ENCODE peak calls at places on chromosomes 11 and 22, in eight cellular contexts. One of them, this sample, is unnamed.
A peak's percentile ranks its signal among the peaks of the same experiment; 100 is the strongest.

GRCh38 chr11:103281301-103281700 is 172.1 kb downstream of the DYNC2H1 start:
- DNase-seq in heart left ventricle: no peak
- DNase-seq in hepatocyte: no peak
- DNase-seq in PC-3: peak; percentile 54
- DNase-seq in activated CD4-positive, alpha-beta T cell treated with anti-CD3 and anti-CD28 coated beads for 24 hours: no peak
- DNase-seq in astrocyte: no peak
- DNase-seq in Right ventricle myocardium inferior: no peak
- DNase-seq in stimulated activated effector memory CD8-positive, alpha-beta T cell treated with anti-CD3 and anti-CD28 coated beads, Interleukin-12 subunit alpha, Interleukin-12 subunit beta, amount 100 ng/mL, for 72 hours: no peak
- DNase-seq in this sample: no peak

GRCh38 chr11:77269484-77270123 is 31.9 kb downstream of the GDPD4 start:
- DNase-seq in heart left ventricle: no peak
- DNase-seq in hepatocyte: no peak
- DNase-seq in PC-3: peak; percentile 62
- DNase-seq in activated CD4-positive, alpha-beta T cell treated with anti-CD3 and anti-CD28 coated beads for 24 hours: no peak
- DNase-seq in astrocyte: peak; percentile 16
- DNase-seq in Right ventricle myocardium inferior: no peak
- DNase-seq in stimulated activated effector memory CD8-positive, alpha-beta T cell treated with anti-CD3 and anti-CD28 coated beads, Interleukin-12 subunit alpha, Interleukin-12 subunit beta, amount 100 ng/mL, for 72 hours: no peak
- DNase-seq in this sample: no peak

GRCh38 chr11:33692013-33692504 is 8.6 kb downstream of the C11orf91 start:
- DNase-seq in heart left ventricle: no peak
- DNase-seq in hepatocyte: peak; percentile 89
- DNase-seq in PC-3: peak; percentile 96
- DNase-seq in activated CD4-positive, alpha-beta T cell treated with anti-CD3 and anti-CD28 coated beads for 24 hours: no peak
- DNase-seq in astrocyte: peak; percentile 97
- DNase-seq in Right ventricle myocardium inferior: peak; percentile 76
- DNase-seq in stimulated activated effector memory CD8-positive, alpha-beta T cell treated with anti-CD3 and anti-CD28 coated beads, Interleukin-12 subunit alpha, Interleukin-12 subunit beta, amount 100 ng/mL, for 72 hours: no peak
- DNase-seq in this sample: peak; percentile 94

GRCh38 chr11:67418476-67419281 is 3.2 kb downstream of the CARNS1 start:
- DNase-seq in heart left ventricle: no peak
- DNase-seq in hepatocyte: no peak
- DNase-seq in PC-3: no peak
- DNase-seq in activated CD4-positive, alpha-beta T cell treated with anti-CD3 and anti-CD28 coated beads for 24 hours: no peak
- DNase-seq in astrocyte: no peak
- DNase-seq in Right ventricle myocardium inferior: no peak
- DNase-seq in stimulated activated effector memory CD8-positive, alpha-beta T cell treated with anti-CD3 and anti-CD28 coated beads, Interleukin-12 subunit alpha, Interleukin-12 subunit beta, amount 100 ng/mL, for 72 hours: no peak
- DNase-seq in this sample: no peak

GRCh38 chr22:48496987-48497650 is 1330.6 kb downstream of the BRD1 start:
- DNase-seq in heart left ventricle: peak; percentile 54
- DNase-seq in hepatocyte: peak; percentile 52
- DNase-seq in PC-3: no peak
- DNase-seq in activated CD4-positive, alpha-beta T cell treated with anti-CD3 and anti-CD28 coated beads for 24 hours: no peak
- DNase-seq in astrocyte: no peak
- DNase-seq in Right ventricle myocardium inferior: peak; percentile 42
- DNase-seq in stimulated activated effector memory CD8-positive, alpha-beta T cell treated with anti-CD3 and anti-CD28 coated beads, Interleukin-12 subunit alpha, Interleukin-12 subunit beta, amount 100 ng/mL, for 72 hours: no peak
- DNase-seq in this sample: no peak

GRCh38 chr11:111977141-111978027 is 40.2 kb downstream of the DIXDC1 start:
- DNase-seq in heart left ventricle: peak; percentile 86
- DNase-seq in hepatocyte: peak; percentile 73
- DNase-seq in PC-3: peak; percentile 56
- DNase-seq in activated CD4-positive, alpha-beta T cell treated with anti-CD3 and anti-CD28 coated beads for 24 hours: no peak
- DNase-seq in astrocyte: peak; percentile 22
- DNase-seq in Right ventricle myocardium inferior: peak; percentile 79
- DNase-seq in stimulated activated effector memory CD8-positive, alpha-beta T cell treated with anti-CD3 and anti-CD28 coated beads, Interleukin-12 subunit alpha, Interleukin-12 subunit beta, amount 100 ng/mL, for 72 hours: no peak
- DNase-seq in this sample: peak; percentile 72

GRCh38 chr22:25419247-25420113 is 145.0 kb upstream of the GRK3 start:
- DNase-seq in heart left ventricle: no peak
- DNase-seq in hepatocyte: peak; percentile 49
- DNase-seq in PC-3: no peak
- DNase-seq in activated CD4-positive, alpha-beta T cell treated with anti-CD3 and anti-CD28 coated beads for 24 hours: no peak
- DNase-seq in astrocyte: no peak
- DNase-seq in Right ventricle myocardium inferior: no peak
- DNase-seq in stimulated activated effector memory CD8-positive, alpha-beta T cell treated with anti-CD3 and anti-CD28 coated beads, Interleukin-12 subunit alpha, Interleukin-12 subunit beta, amount 100 ng/mL, for 72 hours: no peak
- DNase-seq in this sample: peak; percentile 74

GRCh38 chr11:118634435-118635236 is 27.2 kb downstream of the PHLDB1 start:
- DNase-seq in heart left ventricle: peak; percentile 90
- DNase-seq in hepatocyte: peak; percentile 92
- DNase-seq in PC-3: peak; percentile 86
- DNase-seq in activated CD4-positive, alpha-beta T cell treated with anti-CD3 and anti-CD28 coated beads for 24 hours: no peak
- DNase-seq in astrocyte: peak; percentile 44
- DNase-seq in Right ventricle myocardium inferior: peak; percentile 84
- DNase-seq in stimulated activated effector memory CD8-positive, alpha-beta T cell treated with anti-CD3 and anti-CD28 coated beads, Interleukin-12 subunit alpha, Interleukin-12 subunit beta, amount 100 ng/mL, for 72 hours: no peak
- DNase-seq in this sample: no peak

GRCh38 chr11:68008381-68009337 is 1.5 kb upstream of the ALDH3B1 start:
- DNase-seq in heart left ventricle: peak; percentile 63
- DNase-seq in hepatocyte: no peak
- DNase-seq in PC-3: no peak
- DNase-seq in activated CD4-positive, alpha-beta T cell treated with anti-CD3 and anti-CD28 coated beads for 24 hours: no peak
- DNase-seq in astrocyte: no peak
- DNase-seq in Right ventricle myocardium inferior: no peak
- DNase-seq in stimulated activated effector memory CD8-positive, alpha-beta T cell treated with anti-CD3 and anti-CD28 coated beads, Interleukin-12 subunit alpha, Interleukin-12 subunit beta, amount 100 ng/mL, for 72 hours: no peak
- DNase-seq in this sample: no peak

GRCh38 chr11:35580397-35580781 is 37.9 kb upstream of the FJX1 start:
- DNase-seq in heart left ventricle: no peak
- DNase-seq in hepatocyte: no peak
- DNase-seq in PC-3: no peak
- DNase-seq in activated CD4-positive, alpha-beta T cell treated with anti-CD3 and anti-CD28 coated beads for 24 hours: no peak
- DNase-seq in astrocyte: no peak
- DNase-seq in Right ventricle myocardium inferior: no peak
- DNase-seq in stimulated activated effector memory CD8-positive, alpha-beta T cell treated with anti-CD3 and anti-CD28 coated beads, Interleukin-12 subunit alpha, Interleukin-12 subunit beta, amount 100 ng/mL, for 72 hours: no peak
- DNase-seq in this sample: no peak

GRCh38 chr11:61768376-61769076 is 16.1 kb downstream of the MYRF start:
- DNase-seq in heart left ventricle: no peak
- DNase-seq in hepatocyte: no peak
- DNase-seq in PC-3: no peak
- DNase-seq in activated CD4-positive, alpha-beta T cell treated with anti-CD3 and anti-CD28 coated beads for 24 hours: no peak
- DNase-seq in astrocyte: no peak
- DNase-seq in Right ventricle myocardium inferior: no peak
- DNase-seq in stimulated activated effector memory CD8-positive, alpha-beta T cell treated with anti-CD3 and anti-CD28 coated beads, Interleukin-12 subunit alpha, Interleukin-12 subunit beta, amount 100 ng/mL, for 72 hours: no peak
- DNase-seq in this sample: no peak

GRCh38 chr11:117969160-117969991 is 16.8 kb upstream of the IL10RA start:
- DNase-seq in heart left ventricle: no peak
- DNase-seq in hepatocyte: no peak
- DNase-seq in PC-3: no peak
- DNase-seq in activated CD4-positive, alpha-beta T cell treated with anti-CD3 and anti-CD28 coated beads for 24 hours: no peak
- DNase-seq in astrocyte: no peak
- DNase-seq in Right ventricle myocardium inferior: no peak
- DNase-seq in stimulated activated effector memory CD8-positive, alpha-beta T cell treated with anti-CD3 and anti-CD28 coated beads, Interleukin-12 subunit alpha, Interleukin-12 subunit beta, amount 100 ng/mL, for 72 hours: no peak
- DNase-seq in this sample: peak; percentile 26

GRCh38 chr11:69922015-69922595 is 102.9 kb upstream of the FGF3 start:
- DNase-seq in heart left ventricle: peak; percentile 62
- DNase-seq in hepatocyte: no peak
- DNase-seq in PC-3: no peak
- DNase-seq in activated CD4-positive, alpha-beta T cell treated with anti-CD3 and anti-CD28 coated beads for 24 hours: no peak
- DNase-seq in astrocyte: no peak
- DNase-seq in Right ventricle myocardium inferior: no peak
- DNase-seq in stimulated activated effector memory CD8-positive, alpha-beta T cell treated with anti-CD3 and anti-CD28 coated beads, Interleukin-12 subunit alpha, Interleukin-12 subunit beta, amount 100 ng/mL, for 72 hours: no peak
- DNase-seq in this sample: no peak

GRCh38 chr11:118061401-118062125 is 15.3 kb upstream of the TMPRSS4 start:
- DNase-seq in heart left ventricle: no peak
- DNase-seq in hepatocyte: no peak
- DNase-seq in PC-3: no peak
- DNase-seq in activated CD4-positive, alpha-beta T cell treated with anti-CD3 and anti-CD28 coated beads for 24 hours: no peak
- DNase-seq in astrocyte: no peak
- DNase-seq in Right ventricle myocardium inferior: no peak
- DNase-seq in stimulated activated effector memory CD8-positive, alpha-beta T cell treated with anti-CD3 and anti-CD28 coated beads, Interleukin-12 subunit alpha, Interleukin-12 subunit beta, amount 100 ng/mL, for 72 hours: no peak
- DNase-seq in this sample: no peak

GRCh38 chr11:12397953-12398352 is 20.6 kb downstream of the PARVA start:
- DNase-seq in heart left ventricle: peak; percentile 75
- DNase-seq in hepatocyte: peak; percentile 40
- DNase-seq in PC-3: peak; percentile 28
- DNase-seq in activated CD4-positive, alpha-beta T cell treated with anti-CD3 and anti-CD28 coated beads for 24 hours: no peak
- DNase-seq in astrocyte: peak; percentile 99
- DNase-seq in Right ventricle myocardium inferior: peak; percentile 79
- DNase-seq in stimulated activated effector memory CD8-positive, alpha-beta T cell treated with anti-CD3 and anti-CD28 coated beads, Interleukin-12 subunit alpha, Interleukin-12 subunit beta, amount 100 ng/mL, for 72 hours: no peak
- DNase-seq in this sample: peak; percentile 84

GRCh38 chr11:36010010-36010740 is 66.3 kb downstream of the LDLRAD3 start:
- DNase-seq in heart left ventricle: no peak
- DNase-seq in hepatocyte: no peak
- DNase-seq in PC-3: peak; percentile 62
- DNase-seq in activated CD4-positive, alpha-beta T cell treated with anti-CD3 and anti-CD28 coated beads for 24 hours: no peak
- DNase-seq in astrocyte: no peak
- DNase-seq in Right ventricle myocardium inferior: no peak
- DNase-seq in stimulated activated effector memory CD8-positive, alpha-beta T cell treated with anti-CD3 and anti-CD28 coated beads, Interleukin-12 subunit alpha, Interleukin-12 subunit beta, amount 100 ng/mL, for 72 hours: no peak
- DNase-seq in this sample: no peak

GRCh38 chr11:13249992-13250391 is 27.6 kb upstream of the BMAL1 start:
- DNase-seq in heart left ventricle: no peak
- DNase-seq in hepatocyte: no peak
- DNase-seq in PC-3: peak; percentile 48
- DNase-seq in activated CD4-positive, alpha-beta T cell treated with anti-CD3 and anti-CD28 coated beads for 24 hours: no peak
- DNase-seq in astrocyte: no peak
- DNase-seq in Right ventricle myocardium inferior: no peak
- DNase-seq in stimulated activated effector memory CD8-positive, alpha-beta T cell treated with anti-CD3 and anti-CD28 coated beads, Interleukin-12 subunit alpha, Interleukin-12 subunit beta, amount 100 ng/mL, for 72 hours: no peak
- DNase-seq in this sample: no peak

GRCh38 chr22:44668190-44668885 is 33.7 kb upstream of the PRR5 start:
- DNase-seq in heart left ventricle: no peak
- DNase-seq in hepatocyte: peak; percentile 69
- DNase-seq in PC-3: no peak
- DNase-seq in activated CD4-positive, alpha-beta T cell treated with anti-CD3 and anti-CD28 coated beads for 24 hours: no peak
- DNase-seq in astrocyte: no peak
- DNase-seq in Right ventricle myocardium inferior: peak; percentile 75
- DNase-seq in stimulated activated effector memory CD8-positive, alpha-beta T cell treated with anti-CD3 and anti-CD28 coated beads, Interleukin-12 subunit alpha, Interleukin-12 subunit beta, amount 100 ng/mL, for 72 hours: peak; percentile 41
- DNase-seq in this sample: no peak

GRCh38 chr22:35219012-35219411 is 38.3 kb upstream of the HMGXB4 start:
- DNase-seq in heart left ventricle: no peak
- DNase-seq in hepatocyte: no peak
- DNase-seq in PC-3: peak; percentile 52
- DNase-seq in activated CD4-positive, alpha-beta T cell treated with anti-CD3 and anti-CD28 coated beads for 24 hours: no peak
- DNase-seq in astrocyte: peak; percentile 67
- DNase-seq in Right ventricle myocardium inferior: no peak
- DNase-seq in stimulated activated effector memory CD8-positive, alpha-beta T cell treated with anti-CD3 and anti-CD28 coated beads, Interleukin-12 subunit alpha, Interleukin-12 subunit beta, amount 100 ng/mL, for 72 hours: no peak
- DNase-seq in this sample: no peak